ENCODE peak calls at places on chromosome 17, in nine cellular contexts. S is Right ventricle myocardium superior; E is ovary; R is effector CD8-positive, alpha-beta T cell; L is NCI-H1105 treated with DMSO at 0.1 percent for 48 hours; D is T-helper 2 cell; F is stimulated activated CD8-positive, alpha-beta memory T cell treated with anti-CD3 and anti-CD28 coated beads, Interleukin-15, amount 100 ng/mL, for 4 hours; X is HEK293T; Z is WTC11. W is an unnamed sample.

GRCh38 chr17:38970804-38971203 is 3.6 kb upstream of the FBXO47 start:
- DNase-seq in F (no peak), E (no peak), Z (no peak), D (no peak), S (no peak), R (no peak), L (no peak), X (no peak), W (no peak)

GRCh38 chr17:66322764-66323163 is 20.4 kb downstream of the PRKCA start:
- DNase-seq in D (no peak), R (no peak), L (no peak), S (no peak), X (no peak), F (no peak), Z (no peak), E (no peak), W (no peak)

GRCh38 chr17:42740699-42741098 is 4.1 kb downstream of the EZH1 start:
- DNase-seq in R (no peak), L (no peak), S (no peak), Z (no peak), E (no peak), X (no peak), F (no peak), D (no peak), W (no peak)

GRCh38 chr17:81097134-81097942 is 62.4 kb downstream of the BAIAP2 start:
- DNase-seq in S (peak; percentile 89), E (peak; percentile 86), Z (peak; percentile 67), F (peak; percentile 71), D (peak; percentile 24), R (peak; percentile 21), X (peak; percentile 75), L (no peak), W (peak; percentile 50)

GRCh38 chr17:66040402-66040801 is 151.5 kb downstream of the CEP112 start:
- DNase-seq in R (no peak), F (no peak), S (peak; percentile 24), D (no peak), E (no peak), Z (peak; percentile 13), X (no peak), L (no peak), W (no peak)

GRCh38 chr17:5897320-5897911 is 172.8 kb upstream of the WSCD1 start:
- DNase-seq in X (no peak), L (no peak), F (no peak), D (no peak), Z (peak; percentile 42), E (no peak), S (no peak), R (no peak), W (no peak)

GRCh38 chr17:33038740-33039139 is 47.1 kb downstream of the SPACA3 start:
- DNase-seq in L (peak; percentile 20), Z (peak; percentile 85), R (no peak), X (peak; percentile 51), S (no peak), F (no peak), E (no peak), D (no peak), W (no peak)

GRCh38 chr17:1783271-1783670 is 21.4 kb downstream of the SERPINF1 start:
- DNase-seq in E (peak; percentile 62), F (no peak), X (no peak), L (no peak), R (no peak), Z (no peak), S (peak; percentile 69), D (no peak), W (no peak)

GRCh38 chr17:50919321-50920040 is 53.3 kb upstream of the TOB1 start:
- DNase-seq in S (peak; percentile 91), L (peak; percentile 94), F (peak; percentile 46), X (peak; percentile 55), R (peak; percentile 66), Z (peak; percentile 75), D (peak; percentile 55), E (peak; percentile 81), W (peak; percentile 66)

GRCh38 chr17:19897108-19897854 is 29.5 kb upstream of the ULK2 start:
- DNase-seq in E (peak; percentile 27), L (peak; percentile 74), F (no peak), Z (no peak), X (no peak), R (no peak), D (no peak), S (peak; percentile 68), W (no peak)

GRCh38 chr17:79769596-79770520 is 8.1 kb upstream of the CBX2 start:
- DNase-seq in E (no peak), L (no peak), S (no peak), F (no peak), Z (no peak), X (no peak), R (no peak), D (no peak), W (no peak)

GRCh38 chr17:44972953-44973352 is 4.8 kb upstream of the C1QL1 start:
- DNase-seq in X (no peak), L (no peak), R (no peak), D (no peak), F (no peak), Z (no peak), E (no peak), S (no peak), W (no peak)

GRCh38 chr17:65559802-65560627 is 1.4 kb downstream of the AXIN2 start:
- DNase-seq in F (no peak), L (peak; percentile 9), E (peak; percentile 73), R (no peak), D (no peak), Z (peak; percentile 58), X (peak; percentile 39), S (no peak), W (no peak)

GRCh38 chr17:7238418-7239090 is 703 bp downstream of the PHF23 start:
- DNase-seq in R (no peak), S (no peak), X (no peak), D (no peak), E (peak; percentile 55), F (no peak), L (no peak), Z (no peak), W (no peak)

GRCh38 chr17:2025622-2026309 is 632 bp upstream of the RTN4RL1 start:
- DNase-seq in L (peak; percentile 19), X (peak; percentile 65), D (no peak), Z (peak; percentile 62), F (no peak), R (no peak), S (peak; percentile 85), E (peak; percentile 76), W (no peak)

GRCh38 chr17:7712111-7712771 is 5.3 kb upstream of the DNAH2 start:
- DNase-seq in D (no peak), F (no peak), X (no peak), E (no peak), R (no peak), L (peak; percentile 61), S (no peak), Z (peak; percentile 53), W (no peak)

GRCh38 chr17:46003907-46004748 is 5.1 kb downstream of the STH start:
- DNase-seq in L (peak; percentile 4), D (no peak), Z (no peak), R (no peak), S (peak; percentile 71), E (peak; percentile 69), F (no peak), X (no peak), W (no peak)

GRCh38 chr17:38350035-38350434 is 1.6 kb upstream of the SOCS7 start:
- DNase-seq in X (no peak), S (no peak), Z (no peak), L (no peak), E (no peak), R (no peak), D (no peak), F (no peak), W (no peak)

GRCh38 chr17:82956726-82957468 is 117.1 kb upstream of the ZNF750 start:
- DNase-seq in Z (peak; percentile 7), E (no peak), F (no peak), R (no peak), L (no peak), D (no peak), X (no peak), S (no peak), W (no peak)

GRCh38 chr17:19273731-19274130 is 36.6 kb downstream of the EPN2 start:
- DNase-seq in Z (no peak), X (no peak), L (no peak), S (no peak), R (no peak), F (no peak), E (no peak), D (no peak), W (no peak)

GRCh38 chr17:17940451-17940911 is 31.7 kb downstream of the TOM1L2 start:
- DNase-seq in F (no peak), L (peak; percentile 74), R (no peak), E (no peak), D (no peak), X (no peak), Z (no peak), S (no peak), W (no peak)

GRCh38 chr17:48484850-48485249 is 46.0 kb downstream of the HOXB1 start:
- DNase-seq in R (no peak), E (no peak), L (no peak), D (no peak), F (no peak), X (no peak), S (no peak), Z (no peak), W (no peak)

GRCh38 chr17:8856869-8857575 is 10.5 kb downstream of the PIK3R6 start:
- DNase-seq in X (no peak), S (no peak), F (no peak), L (no peak), R (no peak), Z (no peak), E (no peak), D (no peak), W (no peak)

GRCh38 chr17:8315740-8316217 is 5.7 kb downstream of the ARHGEF15 start:
- DNase-seq in Z (peak; percentile 71), E (no peak), S (no peak), L (no peak), X (no peak), R (no peak), F (no peak), D (no peak), W (no peak)

GRCh38 chr17:35460354-35460851 is 11.8 kb upstream of the SLFN13 start:
- DNase-seq in D (peak; percentile 16), Z (peak; percentile 87), S (peak; percentile 49), R (peak; percentile 22), X (peak; percentile 6), F (no peak), E (no peak), L (no peak), W (peak; percentile 73)

GRCh38 chr17:36808181-36808661 is 129.1 kb upstream of the LHX1 start:
- DNase-seq in D (no peak), Z (peak; percentile 67), X (peak; percentile 16), R (no peak), F (no peak), E (no peak), L (no peak), S (no peak), W (no peak)

GRCh38 chr17:62870581-62870964 is 62.5 kb upstream of the MARCHF10 start:
- DNase-seq in E (no peak), Z (no peak), F (no peak), D (no peak), R (no peak), S (no peak), L (no peak), X (no peak), W (no peak)

GRCh38 chr17:30550512-30551273 is 73.5 kb downstream of the GOSR1 start:
- DNase-seq in Z (no peak), R (no peak), X (no peak), S (no peak), E (no peak), F (no peak), L (no peak), D (no peak), W (no peak)

GRCh38 chr17:76659928-76660614 is 16.5 kb upstream of the ST6GALNAC1 start:
- DNase-seq in Z (no peak), L (no peak), R (no peak), X (no peak), E (peak; percentile 25), S (peak; percentile 53), D (no peak), F (no peak), W (no peak)

GRCh38 chr17:2977157-2977556 is 86.2 kb downstream of the OR1D5 start:
- DNase-seq in F (no peak), L (no peak), E (no peak), Z (no peak), S (no peak), X (no peak), D (no peak), R (no peak), W (no peak)

GRCh38 chr17:8041980-8042379 is 3.1 kb downstream of the ALOX15B start:
- DNase-seq in F (no peak), X (peak; percentile 30), E (no peak), D (no peak), R (no peak), S (no peak), Z (no peak), L (peak; percentile 3), W (no peak)